ENCODE peak calls at places on chromosomes 11 and 22, in four cellular contexts. One of them, this sample, is unnamed.
A peak's percentile ranks its signal among the peaks of the same experiment; 100 is the strongest.

GRCh38 chr11:79427126-79427525 is 13.7 kb downstream of the TENM4 start:
- DNase-seq in HFFc6: no peak
- DNase-seq in cardiac septum: no peak
- DNase-seq in T follicular helper cell: no peak
- DNase-seq in this sample: no peak

GRCh38 chr22:25078591-25078990 is 121.1 kb upstream of the CRYBB3 start:
- DNase-seq in HFFc6: no peak
- DNase-seq in cardiac septum: no peak
- DNase-seq in T follicular helper cell: no peak
- DNase-seq in this sample: no peak

GRCh38 chr22:21837184-21837979 is 30.1 kb downstream of the MAPK1 start:
- DNase-seq in HFFc6: peak; percentile 87
- DNase-seq in cardiac septum: no peak
- DNase-seq in T follicular helper cell: no peak
- DNase-seq in this sample: no peak

GRCh38 chr11:22193348-22194051 is 615 bp downstream of the ANO5 start:
- DNase-seq in HFFc6: no peak
- DNase-seq in cardiac septum: no peak
- DNase-seq in T follicular helper cell: no peak
- DNase-seq in this sample: peak; percentile 88

GRCh38 chr22:50192825-50193204 is 7.1 kb downstream of the TRABD start:
- DNase-seq in HFFc6: no peak
- DNase-seq in cardiac septum: no peak
- DNase-seq in T follicular helper cell: peak; percentile 47
- DNase-seq in this sample: no peak

GRCh38 chr22:44023404-44024287 is 456 bp upstream of the PARVB start:
- DNase-seq in HFFc6: no peak
- DNase-seq in cardiac septum: peak; percentile 83
- DNase-seq in T follicular helper cell: no peak
- DNase-seq in this sample: peak; percentile 35

GRCh38 chr11:11533057-11533456 is 88.7 kb downstream of the GALNT18 start:
- DNase-seq in HFFc6: no peak
- DNase-seq in cardiac septum: peak; percentile 58
- DNase-seq in T follicular helper cell: no peak
- DNase-seq in this sample: no peak

GRCh38 chr11:76415073-76415472 is 29.7 kb upstream of the EMSY start:
- DNase-seq in HFFc6: no peak
- DNase-seq in cardiac septum: no peak
- DNase-seq in T follicular helper cell: no peak
- DNase-seq in this sample: no peak

GRCh38 chr22:39839917-39840510 is 53.5 kb downstream of the ENTHD1 start:
- DNase-seq in HFFc6: no peak
- DNase-seq in cardiac septum: no peak
- DNase-seq in T follicular helper cell: no peak
- DNase-seq in this sample: no peak

GRCh38 chr11:34439521-34440258 is 956 bp downstream of the CAT start:
- DNase-seq in HFFc6: no peak
- DNase-seq in cardiac septum: no peak
- DNase-seq in T follicular helper cell: no peak
- DNase-seq in this sample: no peak

GRCh38 chr11:83671295-83671694 is 385.1 kb upstream of the CCDC90B start:
- DNase-seq in HFFc6: peak; percentile 22
- DNase-seq in cardiac septum: no peak
- DNase-seq in T follicular helper cell: no peak
- DNase-seq in this sample: no peak

GRCh38 chr22:33328789-33329296 is 270.7 kb upstream of the SYN3 start:
- DNase-seq in HFFc6: peak; percentile 46
- DNase-seq in cardiac septum: no peak
- DNase-seq in T follicular helper cell: no peak
- DNase-seq in this sample: no peak

GRCh38 chr22:42622061-42622710 is 7.5 kb upstream of the POLDIP3 start:
- DNase-seq in HFFc6: no peak
- DNase-seq in cardiac septum: no peak
- DNase-seq in T follicular helper cell: no peak
- DNase-seq in this sample: no peak

GRCh38 chr22:21445437-21446127 is 21.6 kb upstream of the TMEM191C start:
- DNase-seq in HFFc6: no peak
- DNase-seq in cardiac septum: peak; percentile 46
- DNase-seq in T follicular helper cell: no peak
- DNase-seq in this sample: peak; percentile 68

GRCh38 chr11:34431979-34432378 is 6.8 kb upstream of the CAT start:
- DNase-seq in HFFc6: no peak
- DNase-seq in cardiac septum: no peak
- DNase-seq in T follicular helper cell: no peak
- DNase-seq in this sample: no peak

GRCh38 chr11:69387409-69387885 is 93.5 kb downstream of the MYEOV start:
- DNase-seq in HFFc6: no peak
- DNase-seq in cardiac septum: no peak
- DNase-seq in T follicular helper cell: no peak
- DNase-seq in this sample: no peak

GRCh38 chr11:45856044-45856468 is 8.8 kb downstream of the CRY2 start:
- DNase-seq in HFFc6: no peak
- DNase-seq in cardiac septum: no peak
- DNase-seq in T follicular helper cell: no peak
- DNase-seq in this sample: no peak

GRCh38 chr11:129933866-129934265 is 38.5 kb upstream of the NFRKB start:
- DNase-seq in HFFc6: no peak
- DNase-seq in cardiac septum: no peak
- DNase-seq in T follicular helper cell: no peak
- DNase-seq in this sample: no peak

GRCh38 chr11:119337581-119338317 is 2.9 kb downstream of the C1QTNF5 start:
- DNase-seq in HFFc6: peak; percentile 54
- DNase-seq in cardiac septum: peak; percentile 59
- DNase-seq in T follicular helper cell: no peak
- DNase-seq in this sample: no peak

GRCh38 chr22:29635734-29636357 is 32.4 kb downstream of the NF2 start:
- DNase-seq in HFFc6: peak; percentile 30
- DNase-seq in cardiac septum: no peak
- DNase-seq in T follicular helper cell: no peak
- DNase-seq in this sample: no peak

GRCh38 chr22:37626556-37627075 is 12.9 kb upstream of the SH3BP1 start:
- DNase-seq in HFFc6: no peak
- DNase-seq in cardiac septum: no peak
- DNase-seq in T follicular helper cell: no peak
- DNase-seq in this sample: no peak

GRCh38 chr22:32940736-32941135 is 117.4 kb downstream of the SYN3 start:
- DNase-seq in HFFc6: no peak
- DNase-seq in cardiac septum: no peak
- DNase-seq in T follicular helper cell: no peak
- DNase-seq in this sample: no peak

GRCh38 chr11:92251980-92252379 is 27.4 kb downstream of the FAT3 start:
- DNase-seq in HFFc6: peak; percentile 49
- DNase-seq in cardiac septum: no peak
- DNase-seq in T follicular helper cell: no peak
- DNase-seq in this sample: no peak

GRCh38 chr11:45982656-45983470 is 60.4 kb downstream of the LARGE2 start:
- DNase-seq in HFFc6: peak; percentile 38
- DNase-seq in cardiac septum: peak; percentile 79
- DNase-seq in T follicular helper cell: no peak
- DNase-seq in this sample: peak; percentile 80